ENCODE peak calls at places on chromosomes 4 and X, in nine cellular contexts. T is breast epithelium, Y is stomach, R is left ventricle myocardium inferior, J is body of pancreas, W is right lobe of liver, M is neural progenitor cell, S is BE2C, C is GM12878. P is an unnamed sample. For H3K4me1, the result is how much of the 10 kb centered on the place peaks cover.

GRCh38 chr4:175708739-175709138 is 103.3 kb downstream of the GPM6A start:
- DNase-seq in T (no peak), Y (no peak), R (no peak), J (no peak), W (no peak), M (no peak), S (no peak), C (no peak), P (no peak)

GRCh38 chr4:150126201-150126879 is 48.1 kb downstream of the DCLK2 start:
- DNase-seq in T (no peak), Y (no peak), R (no peak), J (no peak), W (no peak), M (no peak), S (no peak), C (no peak), P (no peak)

GRCh38 chrX:98448524-98448923 is 1564.8 kb downstream of the RPA4 start:
- DNase-seq in T (no peak), Y (no peak), R (no peak), J (no peak), W (no peak), M (no peak), S (no peak), C (no peak), P (no peak)

GRCh38 chrX:2692221-2693122 is 1.4 kb downstream of the CD99 start:
- DNase-seq in T (no peak), Y (peak), R (peak), J (peak), W (peak), M (peak), S (no peak), C (no peak), P (peak)

GRCh38 chr4:183554346-183554686 is 49.5 kb downstream of the ING2 start:
- DNase-seq in T (no peak), Y (no peak), R (no peak), J (no peak), W (no peak), M (no peak), S (no peak), C (no peak), P (no peak)

GRCh38 chrX:19799319-19800182 is 87.8 kb downstream of the SH3KBP1 start:
- DNase-seq in T (no peak), Y (no peak), R (no peak), J (no peak), W (no peak), M (no peak), S (no peak), C (no peak), P (no peak)

GRCh38 chr4:94407846-94408245 is 43.9 kb upstream of the PDLIM5 start:
- DNase-seq in T (no peak), Y (no peak), R (no peak), J (no peak), W (no peak), M (no peak), S (no peak), C (no peak), P (no peak)

GRCh38 chr4:174120446-174121142 is 162.9 kb downstream of the FBXO8 start:
- DNase-seq in T (no peak), Y (no peak), R (peak), J (peak), W (no peak), M (peak), S (peak), C (no peak), P (peak)

GRCh38 chrX:147735364-147735763 is 176.4 kb upstream of the FMR1 start:
- DNase-seq in T (no peak), Y (no peak), R (no peak), J (no peak), W (no peak), M (no peak), S (no peak), C (no peak), P (no peak)

GRCh38 chr4:54146139-54146538 is 46.2 kb downstream of the GSX2 start:
- DNase-seq in T (no peak), Y (no peak), R (no peak), J (no peak), W (no peak), M (no peak), S (no peak), C (no peak), P (no peak)

GRCh38 chrX:32448320-32448719 is 763.0 kb downstream of the DMD start:
- DNase-seq in T (no peak), Y (no peak), R (no peak), J (no peak), W (no peak), M (no peak), S (no peak), C (peak), P (no peak)

GRCh38 chr4:101019313-101019712 is 328.0 kb downstream of the PPP3CA start:
- DNase-seq in T (no peak), Y (no peak), R (no peak), J (no peak), W (no peak), M (no peak), S (no peak), C (peak), P (no peak)

GRCh38 chr4:26022346-26022891 is 108.4 kb downstream of the SMIM20 start:
- DNase-seq in T (no peak), Y (peak), R (no peak), J (peak), W (no peak), M (no peak), S (no peak), C (no peak), P (peak)

GRCh38 chrX:23554304-23554703 is 113.0 kb upstream of the PRDX4 start:
- DNase-seq in T (no peak), Y (no peak), R (no peak), J (no peak), W (no peak), M (peak), S (peak), C (no peak), P (peak)

GRCh38 chr4:168475745-168476144 is 4.5 kb downstream of the DDX60L start:
- DNase-seq in T (no peak), Y (no peak), R (no peak), J (peak), W (no peak), M (peak), S (peak), C (no peak), P (no peak)

GRCh38 chr4:78056265-78057129 is 626 bp upstream of the FRAS1 start:
- DNase-seq in T (peak), Y (peak), R (peak), J (peak), W (peak), M (peak), S (peak), C (no peak), P (peak)

GRCh38 chr4:107862658-107863057 is 37.9 kb downstream of the SGMS2 start:
- DNase-seq in T (no peak), Y (peak), R (no peak), J (peak), W (peak), M (no peak), S (no peak), C (no peak), P (no peak)

GRCh38 chr4:110612631-110613269 is 10.1 kb downstream of the PITX2 start:
- DNase-seq in T (no peak), Y (no peak), R (no peak), J (no peak), W (no peak), M (no peak), S (no peak), C (no peak), P (peak)

GRCh38 chr4:74098628-74098995 is 383 bp downstream of the CXCL2 start:
- DNase-seq in T (no peak), Y (no peak), R (peak), J (no peak), W (peak), M (no peak), S (no peak), C (no peak), P (no peak)

GRCh38 chr4:74479009-74479408 is 34.1 kb downstream of the AREG start:
- DNase-seq in T (no peak), Y (peak), R (no peak), J (no peak), W (no peak), M (no peak), S (no peak), C (no peak), P (no peak)

GRCh38 chr4:114386637-114387233 is 211.9 kb upstream of the UGT8 start:
- DNase-seq in T (no peak), Y (no peak), R (no peak), J (no peak), W (no peak), M (peak), S (peak), C (peak), P (no peak)

GRCh38 chr4:12778191-12778590 is 705.9 kb downstream of the RAB28 start:
- DNase-seq in T (no peak), Y (no peak), R (no peak), J (no peak), W (no peak), M (no peak), S (no peak), C (no peak), P (no peak)

GRCh38 chr4:180059216-180059881 is 2183.9 kb upstream of the TENM3 start:
- DNase-seq in T (no peak), Y (no peak), R (no peak), J (peak), W (no peak), M (peak), S (peak), C (no peak), P (peak)

GRCh38 chrX:18938710-18939109 is 45.2 kb downstream of the PHKA2 start:
- DNase-seq in T (no peak), Y (no peak), R (no peak), J (no peak), W (no peak), M (no peak), S (no peak), C (no peak), P (peak)

GRCh38 chr4:105624530-105624929 is 72.1 kb downstream of the ARHGEF38 start:
- DNase-seq in T (no peak), Y (peak), R (peak), J (peak), W (peak), M (no peak), S (no peak), C (no peak), P (peak)

GRCh38 chr4:66681962-66682361 is 863.3 kb downstream of the CENPC start:
- DNase-seq in T (no peak), Y (no peak), R (no peak), J (no peak), W (no peak), M (no peak), S (no peak), C (no peak), P (no peak)

GRCh38 chrX:143017272-143017671 is 8.5 kb upstream of the SPANXN4 start:
- DNase-seq in T (no peak), Y (no peak), R (no peak), J (no peak), W (no peak), M (no peak), S (no peak), C (no peak), P (no peak)

DNA sequence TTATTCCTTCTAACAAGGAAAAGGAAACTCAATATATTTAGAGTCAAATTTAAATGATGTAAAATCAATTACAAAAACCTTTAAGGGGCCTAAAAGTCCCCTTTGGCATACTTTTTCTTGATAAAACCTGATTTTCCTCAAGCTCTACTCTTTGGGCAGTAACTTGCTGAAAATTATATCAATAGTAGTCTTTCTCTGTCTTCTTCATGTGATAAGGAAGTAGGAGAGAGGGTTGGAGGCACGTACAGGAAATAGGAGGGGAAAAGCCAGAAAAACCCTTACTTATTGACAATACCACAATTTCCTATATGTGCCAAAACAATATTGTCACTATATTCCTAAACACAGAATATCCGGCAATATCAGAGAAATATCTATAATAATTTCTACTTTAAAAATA is 9.6 kb downstream of the RHOH start:
- DNase-seq in T (no peak), Y (no peak), R (no peak), J (no peak), W (no peak), M (no peak), S (no peak), C (no peak), P (no peak)
- H3K4me1 ChIP-seq in T (under half), Y (under half), R (under half), J (under half), W (under half), M (under half), S (under half), C (under half), P (under half)

DNA sequence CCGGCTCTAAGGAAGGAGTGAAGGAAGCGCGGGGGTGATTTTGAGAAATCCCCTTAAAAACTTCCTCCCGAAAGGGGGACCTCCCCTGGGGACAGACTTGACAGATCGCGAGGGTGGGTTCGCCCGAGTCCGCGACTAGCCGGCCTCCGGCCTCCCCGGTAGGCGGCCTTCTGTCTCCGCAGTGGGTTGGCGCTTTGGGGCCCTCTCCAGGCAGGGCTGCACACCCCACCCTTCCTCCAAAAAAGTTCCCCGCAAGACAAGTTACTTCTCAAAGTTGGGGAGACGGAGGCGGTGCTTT is 24.8 kb downstream of the HOPX start:
- DNase-seq in T (no peak), Y (peak), R (peak), J (peak), W (peak), M (peak), S (no peak), C (no peak), P (no peak)
- TF ChIP-seq CTCF in T (no peak), Y (no peak), R (peak), J (no peak), W (no peak), M (peak), S (no peak), C (peak), P (no peak)

DNA sequence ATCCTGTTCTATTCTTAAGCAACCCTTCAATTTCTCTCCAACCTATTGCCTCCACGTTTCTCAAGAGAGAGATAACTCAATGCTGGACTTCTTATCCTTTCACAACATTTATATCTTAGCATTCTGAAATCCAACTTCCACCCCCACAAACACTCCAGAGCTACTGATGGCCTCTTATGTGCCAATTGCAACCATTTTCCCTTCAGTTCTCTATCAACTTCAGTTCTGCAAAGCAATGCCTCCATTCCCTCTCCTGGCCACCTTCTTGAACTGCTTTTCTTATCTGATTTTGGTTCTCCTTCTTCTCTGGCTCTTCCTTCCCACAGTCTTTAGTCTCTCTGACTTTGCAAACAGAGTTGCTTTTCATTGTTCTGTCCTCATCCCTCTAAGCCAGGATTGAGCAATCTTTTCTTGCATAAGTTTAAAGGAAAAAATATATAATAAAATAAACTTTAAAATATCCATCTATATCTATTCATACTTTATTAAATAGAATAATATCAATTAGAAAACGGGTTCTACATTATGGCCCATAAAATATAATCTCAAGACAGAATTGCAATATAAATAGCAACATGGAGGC is 3.6 kb upstream of the STBD1 start:
- DNase-seq in T (no peak), Y (no peak), R (no peak), J (no peak), W (no peak), M (no peak), S (no peak), C (no peak), P (no peak)
- H3K4me1 ChIP-seq in T (under half), Y (under half), R (under half), J (half or more), W (under half), M (under half), S (under half), C (under half), P (under half)

GRCh38 chr4:112060212-112060611 is 85.0 kb upstream of the FAM241A start:
- DNase-seq in T (no peak), Y (no peak), R (no peak), J (no peak), W (no peak), M (peak), S (no peak), C (no peak), P (no peak)
- TF ChIP-seq CTCF in T (no peak), Y (no peak), R (peak), J (no peak), W (peak), M (peak), S (peak), C (peak), P (peak)

DNA sequence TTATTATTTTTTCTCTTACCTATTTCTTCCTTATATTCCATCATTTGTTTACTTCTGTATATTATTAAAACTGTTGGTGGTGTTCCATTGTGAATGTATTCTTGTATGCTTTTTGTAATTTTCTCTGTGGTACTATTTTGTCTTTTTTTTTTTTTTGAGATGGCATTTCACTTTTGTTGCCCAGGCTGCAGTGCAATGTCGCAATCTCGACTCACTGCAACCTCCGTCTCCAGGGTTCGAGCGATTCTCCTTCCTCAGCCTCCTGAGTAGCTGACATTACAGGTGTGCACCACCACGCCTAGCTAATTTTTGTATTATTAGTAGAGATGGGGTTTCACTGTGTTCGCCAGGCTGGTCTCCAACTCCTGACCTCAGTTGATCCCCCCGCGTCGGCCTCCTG is 8.6 kb downstream of the KDM6A start:
- DNase-seq in T (no peak), Y (no peak), R (no peak), J (no peak), W (no peak), M (no peak), S (no peak), C (no peak), P (no peak)
- H3K4me1 ChIP-seq in T (under half), Y (half or more), R (under half), J (under half), W (under half), M (under half), S (under half), C (under half), P (under half)

GRCh38 chrX:153669174-153669890 is 4.3 kb downstream of the PNCK start:
- DNase-seq in T (peak), Y (no peak), R (no peak), J (no peak), W (no peak), M (peak), S (peak), C (no peak), P (peak)

GRCh38 chrX:153665726-153666306 is 7.8 kb downstream of the PNCK start:
- DNase-seq in T (no peak), Y (no peak), R (no peak), J (no peak), W (no peak), M (no peak), S (no peak), C (no peak), P (peak)

GRCh38 chrX:153668423-153669173 is 5.0 kb downstream of the PNCK start:
- DNase-seq in T (no peak), Y (no peak), R (no peak), J (no peak), W (no peak), M (no peak), S (no peak), C (no peak), P (peak)

GRCh38 chrX:153667931-153668396 is 5.6 kb downstream of the PNCK start:
- DNase-seq in T (peak), Y (peak), R (peak), J (peak), W (peak), M (peak), S (peak), C (peak), P (peak)

DNA sequence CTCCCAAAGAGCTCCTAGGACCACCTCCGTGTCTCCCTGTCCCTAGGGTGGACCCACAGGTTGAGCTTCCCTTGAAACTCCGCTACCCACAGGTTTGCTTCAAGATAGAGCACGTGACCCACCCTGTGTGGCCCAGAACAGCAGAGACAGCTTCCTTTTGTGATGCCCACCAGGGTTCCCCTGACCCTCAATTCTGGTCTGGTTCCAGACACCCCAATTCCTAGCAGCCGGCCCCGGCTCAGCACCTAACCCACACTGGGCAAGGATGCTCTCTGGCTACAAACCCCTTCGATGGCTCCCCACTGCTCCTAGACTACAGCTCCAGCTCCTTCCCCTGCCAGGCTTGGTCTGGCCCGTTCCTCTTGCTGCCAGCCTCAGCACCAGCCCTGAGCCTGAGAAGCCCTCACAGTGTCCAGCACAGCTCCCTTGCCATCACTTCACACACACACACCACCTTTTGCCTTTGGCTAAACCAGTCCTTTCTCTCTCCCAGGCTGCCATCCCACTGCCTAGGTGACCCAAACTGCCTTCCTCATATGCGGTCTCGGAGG is 6.3 kb downstream of the PNCK start:
- DNase-seq in T (no peak), Y (no peak), R (no peak), J (no peak), W (no peak), M (no peak), S (no peak), C (no peak), P (peak)
- TF ChIP-seq CTCF in T (no peak), Y (no peak), R (no peak), J (no peak), W (no peak), M (no peak), S (no peak), C (no peak), P (no peak)

GRCh38 chrX:120755066-120755846 is 120.4 kb downstream of the CT47B1 start:
- DNase-seq in T (no peak), Y (no peak), R (no peak), J (peak), W (no peak), M (peak), S (no peak), C (no peak), P (no peak)

GRCh38 chrX:120751683-120752082 is 121.8 kb upstream of the C1GALT1C1 start:
- DNase-seq in T (no peak), Y (no peak), R (no peak), J (no peak), W (no peak), M (no peak), S (no peak), C (no peak), P (no peak)

GRCh38 chrX:120753413-120754251 is 122.0 kb downstream of the CT47B1 start:
- DNase-seq in T (no peak), Y (no peak), R (no peak), J (no peak), W (no peak), M (no peak), S (no peak), C (no peak), P (no peak)

GRCh38 chrX:120750381-120750780 is 120.5 kb upstream of the C1GALT1C1 start:
- DNase-seq in T (no peak), Y (no peak), R (no peak), J (no peak), W (no peak), M (no peak), S (no peak), C (no peak), P (no peak)

GRCh38 chrX:120752431-120753128 is 122.7 kb upstream of the C1GALT1C1 start:
- DNase-seq in T (no peak), Y (no peak), R (no peak), J (no peak), W (no peak), M (no peak), S (no peak), C (no peak), P (no peak)
- H3K4me1 ChIP-seq in T (under half), Y (under half), R (under half), J (under half), W (under half), M (under half), S (under half), C (under half), P (under half)